ENCODE peak calls at places on chromosomes 12 and 14, in ten cellular contexts. One of them, this sample, is unnamed.

GRCh38 chr12:49094104-49094948 is at the start of gene DHH:
- DNase-seq in endothelial cell: peak
- DNase-seq in fibroblast of the aortic adventitia: no peak
- DNase-seq in RWPE1: no peak
- DNase-seq in fibroblast of pulmonary artery: no peak
- DNase-seq in dorsolateral prefrontal cortex: no peak
- DNase-seq in IMR-90: no peak
- DNase-seq in fibroblast of lung: no peak
- DNase-seq in tibial artery: peak
- DNase-seq in brain microvascular endothelial cell: no peak
- DNase-seq in this sample: peak

GRCh38 chr12:48183091-48183875 is at the start of gene CCDC184:
- DNase-seq in endothelial cell: peak
- DNase-seq in fibroblast of the aortic adventitia: peak
- DNase-seq in RWPE1: peak
- DNase-seq in fibroblast of pulmonary artery: peak
- DNase-seq in dorsolateral prefrontal cortex: peak
- DNase-seq in IMR-90: peak
- DNase-seq in fibroblast of lung: peak
- DNase-seq in tibial artery: peak
- DNase-seq in brain microvascular endothelial cell: peak
- DNase-seq in this sample: peak

GRCh38 chr14:62428429-62429203 is 616.6 kb downstream of the KCNH5 start:
- DNase-seq in endothelial cell: no peak
- DNase-seq in fibroblast of the aortic adventitia: no peak
- DNase-seq in RWPE1: peak
- DNase-seq in fibroblast of pulmonary artery: peak
- DNase-seq in dorsolateral prefrontal cortex: no peak
- DNase-seq in IMR-90: peak
- DNase-seq in fibroblast of lung: peak
- DNase-seq in tibial artery: no peak
- DNase-seq in brain microvascular endothelial cell: peak
- DNase-seq in this sample: no peak

GRCh38 chr12:4118017-4118510 is 155.5 kb upstream of the CCND2 start:
- DNase-seq in endothelial cell: no peak
- DNase-seq in fibroblast of the aortic adventitia: peak
- DNase-seq in RWPE1: no peak
- DNase-seq in fibroblast of pulmonary artery: peak
- DNase-seq in dorsolateral prefrontal cortex: no peak
- DNase-seq in IMR-90: peak
- DNase-seq in fibroblast of lung: peak
- DNase-seq in tibial artery: no peak
- DNase-seq in brain microvascular endothelial cell: peak
- DNase-seq in this sample: no peak

GRCh38 chr14:21233457-21234076 is 35.7 kb downstream of the HNRNPC start:
- DNase-seq in endothelial cell: peak
- DNase-seq in fibroblast of the aortic adventitia: no peak
- DNase-seq in RWPE1: no peak
- DNase-seq in fibroblast of pulmonary artery: no peak
- DNase-seq in dorsolateral prefrontal cortex: no peak
- DNase-seq in IMR-90: no peak
- DNase-seq in fibroblast of lung: peak
- DNase-seq in tibial artery: no peak
- DNase-seq in brain microvascular endothelial cell: no peak
- DNase-seq in this sample: no peak

GRCh38 chr12:19783547-19784444 is 344.5 kb downstream of the AEBP2 start:
- DNase-seq in endothelial cell: no peak
- DNase-seq in fibroblast of the aortic adventitia: no peak
- DNase-seq in RWPE1: no peak
- DNase-seq in fibroblast of pulmonary artery: no peak
- DNase-seq in dorsolateral prefrontal cortex: no peak
- DNase-seq in IMR-90: no peak
- DNase-seq in fibroblast of lung: no peak
- DNase-seq in tibial artery: no peak
- DNase-seq in brain microvascular endothelial cell: no peak
- DNase-seq in this sample: no peak

GRCh38 chr12:46071769-46072624 is 81.6 kb upstream of the SCAF11 start:
- DNase-seq in endothelial cell: peak
- DNase-seq in fibroblast of the aortic adventitia: peak
- DNase-seq in RWPE1: peak
- DNase-seq in fibroblast of pulmonary artery: peak
- DNase-seq in dorsolateral prefrontal cortex: peak
- DNase-seq in IMR-90: peak
- DNase-seq in fibroblast of lung: peak
- DNase-seq in tibial artery: peak
- DNase-seq in brain microvascular endothelial cell: peak
- DNase-seq in this sample: peak

GRCh38 chr12:102484017-102484731 is 3.8 kb upstream of the IGF1 start:
- DNase-seq in endothelial cell: peak
- DNase-seq in fibroblast of the aortic adventitia: peak
- DNase-seq in RWPE1: peak
- DNase-seq in fibroblast of pulmonary artery: peak
- DNase-seq in dorsolateral prefrontal cortex: peak
- DNase-seq in IMR-90: peak
- DNase-seq in fibroblast of lung: peak
- DNase-seq in tibial artery: peak
- DNase-seq in brain microvascular endothelial cell: peak
- DNase-seq in this sample: peak

GRCh38 chr14:36430169-36430568 is 89.9 kb downstream of the NKX2-1 start:
- DNase-seq in endothelial cell: no peak
- DNase-seq in fibroblast of the aortic adventitia: no peak
- DNase-seq in RWPE1: no peak
- DNase-seq in fibroblast of pulmonary artery: no peak
- DNase-seq in dorsolateral prefrontal cortex: no peak
- DNase-seq in IMR-90: no peak
- DNase-seq in fibroblast of lung: no peak
- DNase-seq in tibial artery: no peak
- DNase-seq in brain microvascular endothelial cell: no peak
- DNase-seq in this sample: no peak

GRCh38 chr14:57834961-57835360 is 30.9 kb downstream of the SLC35F4 start:
- DNase-seq in endothelial cell: no peak
- DNase-seq in fibroblast of the aortic adventitia: no peak
- DNase-seq in RWPE1: no peak
- DNase-seq in fibroblast of pulmonary artery: no peak
- DNase-seq in dorsolateral prefrontal cortex: no peak
- DNase-seq in IMR-90: no peak
- DNase-seq in fibroblast of lung: no peak
- DNase-seq in tibial artery: no peak
- DNase-seq in brain microvascular endothelial cell: no peak
- DNase-seq in this sample: no peak

DNA sequence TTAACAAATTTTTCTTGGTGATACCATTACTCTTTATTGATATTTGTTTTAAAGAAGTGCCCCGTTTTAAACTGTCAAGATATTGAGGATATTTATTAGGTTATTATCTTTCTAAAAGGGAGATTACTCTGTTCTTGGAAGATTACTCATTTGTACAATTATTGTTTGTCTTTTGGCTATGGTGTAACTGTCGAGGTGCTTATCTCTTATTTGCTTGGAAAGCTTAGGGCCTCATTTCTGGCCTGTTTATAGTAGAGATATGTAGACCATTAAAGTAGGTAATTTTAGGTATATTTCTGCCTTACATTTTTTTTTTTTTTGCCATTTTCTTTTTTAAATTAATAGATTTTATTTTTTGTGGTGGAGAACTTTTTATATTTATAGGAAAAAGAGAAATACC is 74.2 kb downstream of the KTN1 start:
- DNase-seq in endothelial cell: no peak
- DNase-seq in fibroblast of the aortic adventitia: peak
- DNase-seq in RWPE1: no peak
- DNase-seq in fibroblast of pulmonary artery: peak
- DNase-seq in dorsolateral prefrontal cortex: no peak
- DNase-seq in IMR-90: no peak
- DNase-seq in fibroblast of lung: no peak
- DNase-seq in tibial artery: no peak
- DNase-seq in brain microvascular endothelial cell: no peak
- DNase-seq in this sample: no peak
- TF ChIP-seq CTCF in endothelial cell: no peak
- TF ChIP-seq CTCF in fibroblast of the aortic adventitia: no peak
- TF ChIP-seq CTCF in RWPE1: no peak
- TF ChIP-seq CTCF in fibroblast of pulmonary artery: no peak
- TF ChIP-seq CTCF in dorsolateral prefrontal cortex: no peak
- TF ChIP-seq CTCF in IMR-90: no peak
- TF ChIP-seq CTCF in fibroblast of lung: no peak
- TF ChIP-seq CTCF in tibial artery: no peak
- TF ChIP-seq CTCF in brain microvascular endothelial cell: no peak
- TF ChIP-seq CTCF in this sample: no peak

GRCh38 chr12:52691076-52691764 is 11.0 kb upstream of the KRT1 start:
- DNase-seq in endothelial cell: peak
- DNase-seq in fibroblast of the aortic adventitia: no peak
- DNase-seq in RWPE1: no peak
- DNase-seq in fibroblast of pulmonary artery: no peak
- DNase-seq in dorsolateral prefrontal cortex: peak
- DNase-seq in IMR-90: no peak
- DNase-seq in fibroblast of lung: no peak
- DNase-seq in tibial artery: no peak
- DNase-seq in brain microvascular endothelial cell: no peak
- DNase-seq in this sample: peak
- TF ChIP-seq CTCF in endothelial cell: no peak
- TF ChIP-seq CTCF in fibroblast of the aortic adventitia: no peak
- TF ChIP-seq CTCF in RWPE1: no peak
- TF ChIP-seq CTCF in fibroblast of pulmonary artery: no peak
- TF ChIP-seq CTCF in dorsolateral prefrontal cortex: no peak
- TF ChIP-seq CTCF in IMR-90: no peak
- TF ChIP-seq CTCF in fibroblast of lung: no peak
- TF ChIP-seq CTCF in tibial artery: no peak
- TF ChIP-seq CTCF in brain microvascular endothelial cell: no peak
- TF ChIP-seq CTCF in this sample: no peak

GRCh38 chr12:12561305-12562015 is 1.2 kb downstream of the DUSP16 start:
- DNase-seq in endothelial cell: peak
- DNase-seq in fibroblast of the aortic adventitia: peak
- DNase-seq in RWPE1: no peak
- DNase-seq in fibroblast of pulmonary artery: peak
- DNase-seq in dorsolateral prefrontal cortex: peak
- DNase-seq in IMR-90: peak
- DNase-seq in fibroblast of lung: peak
- DNase-seq in tibial artery: peak
- DNase-seq in brain microvascular endothelial cell: peak
- DNase-seq in this sample: peak

GRCh38 chr12:12563529-12563928 is 866 bp upstream of the DUSP16 start:
- DNase-seq in endothelial cell: no peak
- DNase-seq in fibroblast of the aortic adventitia: peak
- DNase-seq in RWPE1: no peak
- DNase-seq in fibroblast of pulmonary artery: peak
- DNase-seq in dorsolateral prefrontal cortex: no peak
- DNase-seq in IMR-90: peak
- DNase-seq in fibroblast of lung: no peak
- DNase-seq in tibial artery: no peak
- DNase-seq in brain microvascular endothelial cell: peak
- DNase-seq in this sample: no peak

GRCh38 chr12:12560587-12561304 is 1.9 kb downstream of the DUSP16 start:
- DNase-seq in endothelial cell: no peak
- DNase-seq in fibroblast of the aortic adventitia: peak
- DNase-seq in RWPE1: peak
- DNase-seq in fibroblast of pulmonary artery: peak
- DNase-seq in dorsolateral prefrontal cortex: no peak
- DNase-seq in IMR-90: peak
- DNase-seq in fibroblast of lung: peak
- DNase-seq in tibial artery: peak
- DNase-seq in brain microvascular endothelial cell: peak
- DNase-seq in this sample: peak

GRCh38 chr12:12562016-12562483 is 613 bp downstream of the DUSP16 start:
- DNase-seq in endothelial cell: peak
- DNase-seq in fibroblast of the aortic adventitia: peak
- DNase-seq in RWPE1: no peak
- DNase-seq in fibroblast of pulmonary artery: peak
- DNase-seq in dorsolateral prefrontal cortex: no peak
- DNase-seq in IMR-90: peak
- DNase-seq in fibroblast of lung: peak
- DNase-seq in tibial artery: peak
- DNase-seq in brain microvascular endothelial cell: no peak
- DNase-seq in this sample: no peak

DNA sequence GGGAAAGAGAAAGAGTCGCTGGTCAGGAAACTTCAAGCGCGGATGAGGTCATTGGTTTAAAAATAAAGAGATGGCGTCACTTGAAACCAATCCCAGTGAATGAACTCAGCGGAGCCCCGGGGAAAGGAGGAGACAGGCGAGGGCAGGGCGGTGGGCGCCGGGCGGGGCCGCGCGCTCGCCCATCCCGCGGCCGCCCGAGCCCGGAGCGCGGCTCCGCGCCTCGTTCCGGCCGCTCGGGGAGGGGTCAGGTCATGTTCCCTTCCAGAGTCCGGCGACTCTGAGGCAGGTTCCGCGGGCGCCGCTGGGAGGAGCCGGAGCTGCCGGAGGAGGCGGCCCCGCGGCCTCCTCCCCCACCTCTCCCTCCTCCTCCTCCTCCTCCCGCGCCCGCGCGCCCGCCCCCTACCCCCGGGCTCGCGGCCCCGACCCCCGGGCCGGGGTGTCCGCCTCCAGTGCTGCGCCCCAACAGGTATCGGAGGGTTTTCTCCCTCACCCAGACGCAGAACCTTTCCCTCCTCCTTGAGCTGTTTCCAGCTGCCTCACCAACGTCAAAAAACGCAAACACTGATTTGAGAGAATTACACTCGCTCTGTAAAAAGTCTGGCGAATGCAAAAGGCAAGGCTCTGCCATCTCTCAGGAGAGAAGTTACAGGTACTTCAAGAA is at the start of gene DUSP16:
- DNase-seq in endothelial cell: peak
- DNase-seq in fibroblast of the aortic adventitia: peak
- DNase-seq in RWPE1: peak
- DNase-seq in fibroblast of pulmonary artery: peak
- DNase-seq in dorsolateral prefrontal cortex: peak
- DNase-seq in IMR-90: peak
- DNase-seq in fibroblast of lung: peak
- DNase-seq in tibial artery: peak
- DNase-seq in brain microvascular endothelial cell: peak
- DNase-seq in this sample: peak
- TF ChIP-seq CTCF in endothelial cell: peak
- TF ChIP-seq CTCF in fibroblast of the aortic adventitia: peak
- TF ChIP-seq CTCF in RWPE1: no peak
- TF ChIP-seq CTCF in fibroblast of pulmonary artery: no peak
- TF ChIP-seq CTCF in dorsolateral prefrontal cortex: peak
- TF ChIP-seq CTCF in IMR-90: peak
- TF ChIP-seq CTCF in fibroblast of lung: peak
- TF ChIP-seq CTCF in tibial artery: no peak
- TF ChIP-seq CTCF in brain microvascular endothelial cell: no peak
- TF ChIP-seq CTCF in this sample: no peak

DNA sequence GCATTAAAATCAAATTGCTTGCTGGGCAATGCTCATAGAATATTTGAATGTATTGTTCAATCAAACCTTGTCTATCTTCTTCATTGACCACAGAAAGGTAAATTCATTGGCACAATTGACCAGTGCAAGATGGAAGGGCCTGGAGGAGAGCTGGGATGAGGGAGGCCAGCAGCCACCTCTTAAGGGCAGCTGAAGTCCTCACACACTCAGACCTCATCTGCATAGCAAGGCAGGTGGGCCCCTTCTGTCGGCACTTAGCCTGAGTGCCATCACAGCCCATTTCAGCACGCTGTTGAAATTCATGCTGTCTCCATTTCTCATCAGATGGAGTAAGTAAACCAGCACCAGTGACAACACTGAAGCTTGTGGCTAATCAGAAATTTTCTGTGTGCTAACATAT is 25.4 kb upstream of the HMGA2 start:
- DNase-seq in endothelial cell: no peak
- DNase-seq in fibroblast of the aortic adventitia: no peak
- DNase-seq in RWPE1: no peak
- DNase-seq in fibroblast of pulmonary artery: no peak
- DNase-seq in dorsolateral prefrontal cortex: no peak
- DNase-seq in IMR-90: no peak
- DNase-seq in fibroblast of lung: no peak
- DNase-seq in tibial artery: no peak
- DNase-seq in brain microvascular endothelial cell: no peak
- DNase-seq in this sample: no peak
- TF ChIP-seq CTCF in endothelial cell: no peak
- TF ChIP-seq CTCF in fibroblast of the aortic adventitia: no peak
- TF ChIP-seq CTCF in RWPE1: no peak
- TF ChIP-seq CTCF in fibroblast of pulmonary artery: no peak
- TF ChIP-seq CTCF in dorsolateral prefrontal cortex: no peak
- TF ChIP-seq CTCF in IMR-90: no peak
- TF ChIP-seq CTCF in fibroblast of lung: no peak
- TF ChIP-seq CTCF in tibial artery: no peak
- TF ChIP-seq CTCF in brain microvascular endothelial cell: no peak
- TF ChIP-seq CTCF in this sample: no peak